ENCODE peak calls at places on chromosomes 11 and 22, in eight cellular contexts. One of them, this sample, is unnamed.

GRCh38 chr11:89381094-89381493 is 110.1 kb downstream of the NOX4 start:
- DNase-seq in GM20000: no peak
- DNase-seq in mammary epithelial cell: peak; percentile 93
- DNase-seq in GM03348: peak; percentile 68
- DNase-seq in A172: peak; percentile 47
- DNase-seq in psoas muscle: no peak
- DNase-seq in Calu3: no peak
- DNase-seq in NCI-H748 treated with DMSO at 0.1 percent for 48 hours: no peak
- DNase-seq in this sample: no peak

GRCh38 chr22:19149047-19149883 is 827 bp downstream of the GSC2 start:
- DNase-seq in GM20000: peak; percentile 52
- DNase-seq in mammary epithelial cell: peak; percentile 42
- DNase-seq in GM03348: no peak
- DNase-seq in A172: no peak
- DNase-seq in psoas muscle: no peak
- DNase-seq in Calu3: no peak
- DNase-seq in NCI-H748 treated with DMSO at 0.1 percent for 48 hours: no peak
- DNase-seq in this sample: peak; percentile 45

GRCh38 chr11:125171974-125172373 is 7.4 kb downstream of the PKNOX2 start:
- DNase-seq in GM20000: no peak
- DNase-seq in mammary epithelial cell: no peak
- DNase-seq in GM03348: no peak
- DNase-seq in A172: no peak
- DNase-seq in psoas muscle: no peak
- DNase-seq in Calu3: no peak
- DNase-seq in NCI-H748 treated with DMSO at 0.1 percent for 48 hours: no peak
- DNase-seq in this sample: no peak

GRCh38 chr22:41132555-41132954 is 40.2 kb downstream of the EP300 start:
- DNase-seq in GM20000: no peak
- DNase-seq in mammary epithelial cell: no peak
- DNase-seq in GM03348: no peak
- DNase-seq in A172: no peak
- DNase-seq in psoas muscle: no peak
- DNase-seq in Calu3: no peak
- DNase-seq in NCI-H748 treated with DMSO at 0.1 percent for 48 hours: no peak
- DNase-seq in this sample: no peak

GRCh38 chr22:29208879-29209623 is 3.4 kb downstream of the EMID1 start:
- DNase-seq in GM20000: no peak
- DNase-seq in mammary epithelial cell: no peak
- DNase-seq in GM03348: no peak
- DNase-seq in A172: no peak
- DNase-seq in psoas muscle: peak; percentile 70
- DNase-seq in Calu3: no peak
- DNase-seq in NCI-H748 treated with DMSO at 0.1 percent for 48 hours: no peak
- DNase-seq in this sample: no peak

GRCh38 chr11:130431337-130431773 is 2.9 kb upstream of the ADAMTS8 start:
- DNase-seq in GM20000: peak; percentile 85
- DNase-seq in mammary epithelial cell: no peak
- DNase-seq in GM03348: peak; percentile 70
- DNase-seq in A172: peak; percentile 46
- DNase-seq in psoas muscle: peak; percentile 79
- DNase-seq in Calu3: peak; percentile 68
- DNase-seq in NCI-H748 treated with DMSO at 0.1 percent for 48 hours: peak; percentile 38
- DNase-seq in this sample: peak; percentile 76

GRCh38 chr22:20523118-20523983 is 15.9 kb downstream of the MED15 start:
- DNase-seq in GM20000: no peak
- DNase-seq in mammary epithelial cell: no peak
- DNase-seq in GM03348: peak; percentile 78
- DNase-seq in A172: peak; percentile 31
- DNase-seq in psoas muscle: no peak
- DNase-seq in Calu3: no peak
- DNase-seq in NCI-H748 treated with DMSO at 0.1 percent for 48 hours: no peak
- DNase-seq in this sample: no peak

GRCh38 chr11:78110830-78111229 is 28.6 kb downstream of the ALG8 start:
- DNase-seq in GM20000: no peak
- DNase-seq in mammary epithelial cell: no peak
- DNase-seq in GM03348: no peak
- DNase-seq in A172: no peak
- DNase-seq in psoas muscle: no peak
- DNase-seq in Calu3: no peak
- DNase-seq in NCI-H748 treated with DMSO at 0.1 percent for 48 hours: no peak
- DNase-seq in this sample: no peak

GRCh38 chr22:45226681-45227186 is 14.0 kb downstream of the KIAA0930 start:
- DNase-seq in GM20000: no peak
- DNase-seq in mammary epithelial cell: peak; percentile 64
- DNase-seq in GM03348: peak; percentile 79
- DNase-seq in A172: peak; percentile 66
- DNase-seq in psoas muscle: peak; percentile 58
- DNase-seq in Calu3: peak; percentile 46
- DNase-seq in NCI-H748 treated with DMSO at 0.1 percent for 48 hours: no peak
- DNase-seq in this sample: no peak

GRCh38 chr11:62671272-62671603 is 235 bp upstream of the UQCC3 start:
- DNase-seq in GM20000: no peak
- DNase-seq in mammary epithelial cell: no peak
- DNase-seq in GM03348: no peak
- DNase-seq in A172: no peak
- DNase-seq in psoas muscle: no peak
- DNase-seq in Calu3: peak; percentile 24
- DNase-seq in NCI-H748 treated with DMSO at 0.1 percent for 48 hours: no peak
- DNase-seq in this sample: no peak

GRCh38 chr22:17303840-17304779 is 65.2 kb upstream of the CECR2 start:
- DNase-seq in GM20000: peak; percentile 71
- DNase-seq in mammary epithelial cell: no peak
- DNase-seq in GM03348: no peak
- DNase-seq in A172: no peak
- DNase-seq in psoas muscle: no peak
- DNase-seq in Calu3: no peak
- DNase-seq in NCI-H748 treated with DMSO at 0.1 percent for 48 hours: no peak
- DNase-seq in this sample: peak; percentile 64

GRCh38 chr11:59222464-59223065 is 9.8 kb upstream of the MPEG1 start:
- DNase-seq in GM20000: no peak
- DNase-seq in mammary epithelial cell: no peak
- DNase-seq in GM03348: no peak
- DNase-seq in A172: no peak
- DNase-seq in psoas muscle: no peak
- DNase-seq in Calu3: no peak
- DNase-seq in NCI-H748 treated with DMSO at 0.1 percent for 48 hours: no peak
- DNase-seq in this sample: no peak

GRCh38 chr11:16454284-16454683 is 97.9 kb upstream of the SOX6 start:
- DNase-seq in GM20000: no peak
- DNase-seq in mammary epithelial cell: peak; percentile 20
- DNase-seq in GM03348: no peak
- DNase-seq in A172: no peak
- DNase-seq in psoas muscle: no peak
- DNase-seq in Calu3: no peak
- DNase-seq in NCI-H748 treated with DMSO at 0.1 percent for 48 hours: no peak
- DNase-seq in this sample: no peak

GRCh38 chr11:118283311-118283636 is 19.2 kb upstream of the MPZL2 start:
- DNase-seq in GM20000: no peak
- DNase-seq in mammary epithelial cell: no peak
- DNase-seq in GM03348: no peak
- DNase-seq in A172: no peak
- DNase-seq in psoas muscle: no peak
- DNase-seq in Calu3: no peak
- DNase-seq in NCI-H748 treated with DMSO at 0.1 percent for 48 hours: no peak
- DNase-seq in this sample: no peak

GRCh38 chr11:6397636-6398035 is 7.4 kb downstream of the SMPD1 start:
- DNase-seq in GM20000: no peak
- DNase-seq in mammary epithelial cell: no peak
- DNase-seq in GM03348: peak; percentile 62
- DNase-seq in A172: peak; percentile 60
- DNase-seq in psoas muscle: no peak
- DNase-seq in Calu3: peak; percentile 12
- DNase-seq in NCI-H748 treated with DMSO at 0.1 percent for 48 hours: no peak
- DNase-seq in this sample: no peak

GRCh38 chr11:77884186-77884828 is 63.4 kb downstream of the AAMDC start:
- DNase-seq in GM20000: no peak
- DNase-seq in mammary epithelial cell: no peak
- DNase-seq in GM03348: peak; percentile 85
- DNase-seq in A172: peak; percentile 58
- DNase-seq in psoas muscle: no peak
- DNase-seq in Calu3: no peak
- DNase-seq in NCI-H748 treated with DMSO at 0.1 percent for 48 hours: no peak
- DNase-seq in this sample: no peak

GRCh38 chr11:71251761-71252433 is 480 bp downstream of the SHANK2 start:
- DNase-seq in GM20000: peak; percentile 78
- DNase-seq in mammary epithelial cell: no peak
- DNase-seq in GM03348: peak; percentile 66
- DNase-seq in A172: no peak
- DNase-seq in psoas muscle: no peak
- DNase-seq in Calu3: peak; percentile 79
- DNase-seq in NCI-H748 treated with DMSO at 0.1 percent for 48 hours: no peak
- DNase-seq in this sample: no peak

GRCh38 chr11:34308821-34309585 is 48.8 kb downstream of the ABTB2 start:
- DNase-seq in GM20000: no peak
- DNase-seq in mammary epithelial cell: no peak
- DNase-seq in GM03348: peak; percentile 77
- DNase-seq in A172: no peak
- DNase-seq in psoas muscle: no peak
- DNase-seq in Calu3: peak; percentile 34
- DNase-seq in NCI-H748 treated with DMSO at 0.1 percent for 48 hours: no peak
- DNase-seq in this sample: no peak

GRCh38 chr22:28976588-28976987 is 85.0 kb downstream of the C22orf31 start:
- DNase-seq in GM20000: no peak
- DNase-seq in mammary epithelial cell: peak; percentile 75
- DNase-seq in GM03348: peak; percentile 74
- DNase-seq in A172: peak; percentile 57
- DNase-seq in psoas muscle: no peak
- DNase-seq in Calu3: no peak
- DNase-seq in NCI-H748 treated with DMSO at 0.1 percent for 48 hours: no peak
- DNase-seq in this sample: no peak

GRCh38 chr11:12469451-12469850 is 92.1 kb downstream of the PARVA start:
- DNase-seq in GM20000: no peak
- DNase-seq in mammary epithelial cell: no peak
- DNase-seq in GM03348: peak; percentile 50
- DNase-seq in A172: no peak
- DNase-seq in psoas muscle: peak; percentile 56
- DNase-seq in Calu3: no peak
- DNase-seq in NCI-H748 treated with DMSO at 0.1 percent for 48 hours: no peak
- DNase-seq in this sample: no peak

GRCh38 chr11:1827931-1828330 is 6.9 kb upstream of the SYT8 start:
- DNase-seq in GM20000: no peak
- DNase-seq in mammary epithelial cell: no peak
- DNase-seq in GM03348: no peak
- DNase-seq in A172: no peak
- DNase-seq in psoas muscle: no peak
- DNase-seq in Calu3: no peak
- DNase-seq in NCI-H748 treated with DMSO at 0.1 percent for 48 hours: no peak
- DNase-seq in this sample: no peak

GRCh38 chr22:48838846-48839730 is 988.6 kb downstream of the BRD1 start:
- DNase-seq in GM20000: no peak
- DNase-seq in mammary epithelial cell: no peak
- DNase-seq in GM03348: no peak
- DNase-seq in A172: no peak
- DNase-seq in psoas muscle: no peak
- DNase-seq in Calu3: no peak
- DNase-seq in NCI-H748 treated with DMSO at 0.1 percent for 48 hours: no peak
- DNase-seq in this sample: no peak

GRCh38 chr11:86459682-86460460 is 85.2 kb downstream of the CCDC81 start:
- DNase-seq in GM20000: no peak
- DNase-seq in mammary epithelial cell: peak; percentile 84
- DNase-seq in GM03348: peak; percentile 84
- DNase-seq in A172: peak; percentile 97
- DNase-seq in psoas muscle: no peak
- DNase-seq in Calu3: peak; percentile 58
- DNase-seq in NCI-H748 treated with DMSO at 0.1 percent for 48 hours: no peak
- DNase-seq in this sample: no peak

GRCh38 chr22:35914665-35915476 is 113.8 kb downstream of the RBFOX2 start:
- DNase-seq in GM20000: no peak
- DNase-seq in mammary epithelial cell: peak; percentile 91
- DNase-seq in GM03348: peak; percentile 87
- DNase-seq in A172: peak; percentile 79
- DNase-seq in psoas muscle: peak; percentile 55
- DNase-seq in Calu3: peak; percentile 78
- DNase-seq in NCI-H748 treated with DMSO at 0.1 percent for 48 hours: peak; percentile 59
- DNase-seq in this sample: no peak

GRCh38 chr11:119055901-119056300 is 1.1 kb downstream of the HYOU1 start:
- DNase-seq in GM20000: no peak
- DNase-seq in mammary epithelial cell: peak; percentile 39
- DNase-seq in GM03348: peak; percentile 39
- DNase-seq in A172: no peak
- DNase-seq in psoas muscle: no peak
- DNase-seq in Calu3: no peak
- DNase-seq in NCI-H748 treated with DMSO at 0.1 percent for 48 hours: no peak
- DNase-seq in this sample: no peak

GRCh38 chr11:72349616-72350218 is 84.6 kb downstream of the CLPB start:
- DNase-seq in GM20000: no peak
- DNase-seq in mammary epithelial cell: no peak
- DNase-seq in GM03348: peak; percentile 28
- DNase-seq in A172: no peak
- DNase-seq in psoas muscle: peak; percentile 82
- DNase-seq in Calu3: peak; percentile 10
- DNase-seq in NCI-H748 treated with DMSO at 0.1 percent for 48 hours: no peak
- DNase-seq in this sample: no peak

GRCh38 chr11:7572001-7572712 is 58.4 kb downstream of the PPFIBP2 start:
- DNase-seq in GM20000: no peak
- DNase-seq in mammary epithelial cell: no peak
- DNase-seq in GM03348: peak; percentile 9
- DNase-seq in A172: no peak
- DNase-seq in psoas muscle: no peak
- DNase-seq in Calu3: no peak
- DNase-seq in NCI-H748 treated with DMSO at 0.1 percent for 48 hours: no peak
- DNase-seq in this sample: no peak

GRCh38 chr22:41308054-41308453 is 6.7 kb downstream of the ZC3H7B start:
- DNase-seq in GM20000: no peak
- DNase-seq in mammary epithelial cell: no peak
- DNase-seq in GM03348: peak; percentile 84
- DNase-seq in A172: peak; percentile 40
- DNase-seq in psoas muscle: peak; percentile 76
- DNase-seq in Calu3: no peak
- DNase-seq in NCI-H748 treated with DMSO at 0.1 percent for 48 hours: no peak
- DNase-seq in this sample: no peak

GRCh38 chr22:39459681-39460080 is 2.9 kb downstream of the MGAT3 start:
- DNase-seq in GM20000: no peak
- DNase-seq in mammary epithelial cell: no peak
- DNase-seq in GM03348: no peak
- DNase-seq in A172: no peak
- DNase-seq in psoas muscle: no peak
- DNase-seq in Calu3: no peak
- DNase-seq in NCI-H748 treated with DMSO at 0.1 percent for 48 hours: no peak
- DNase-seq in this sample: no peak

GRCh38 chr11:398826-399225 is 4.8 kb downstream of the PKP3 start:
- DNase-seq in GM20000: no peak
- DNase-seq in mammary epithelial cell: no peak
- DNase-seq in GM03348: peak; percentile 29
- DNase-seq in A172: no peak
- DNase-seq in psoas muscle: no peak
- DNase-seq in Calu3: no peak
- DNase-seq in NCI-H748 treated with DMSO at 0.1 percent for 48 hours: no peak
- DNase-seq in this sample: no peak

GRCh38 chr11:78432956-78433355 is 15.3 kb upstream of the GAB2 start:
- DNase-seq in GM20000: no peak
- DNase-seq in mammary epithelial cell: no peak
- DNase-seq in GM03348: no peak
- DNase-seq in A172: no peak
- DNase-seq in psoas muscle: no peak
- DNase-seq in Calu3: no peak
- DNase-seq in NCI-H748 treated with DMSO at 0.1 percent for 48 hours: no peak
- DNase-seq in this sample: no peak

GRCh38 chr11:125950696-125951645 is 5.1 kb downstream of the VSIG10L2 start:
- DNase-seq in GM20000: no peak
- DNase-seq in mammary epithelial cell: no peak
- DNase-seq in GM03348: peak; percentile 45
- DNase-seq in A172: no peak
- DNase-seq in psoas muscle: peak; percentile 64
- DNase-seq in Calu3: no peak
- DNase-seq in NCI-H748 treated with DMSO at 0.1 percent for 48 hours: no peak
- DNase-seq in this sample: no peak

GRCh38 chr22:27719535-27720227 is 81.9 kb downstream of the MN1 start:
- DNase-seq in GM20000: no peak
- DNase-seq in mammary epithelial cell: peak; percentile 100
- DNase-seq in GM03348: peak; percentile 23
- DNase-seq in A172: peak; percentile 48
- DNase-seq in psoas muscle: peak; percentile 90
- DNase-seq in Calu3: no peak
- DNase-seq in NCI-H748 treated with DMSO at 0.1 percent for 48 hours: no peak
- DNase-seq in this sample: no peak

GRCh38 chr11:64863381-64864060 is 14.9 kb downstream of the EHD1 start:
- DNase-seq in GM20000: no peak
- DNase-seq in mammary epithelial cell: no peak
- DNase-seq in GM03348: peak; percentile 67
- DNase-seq in A172: no peak
- DNase-seq in psoas muscle: no peak
- DNase-seq in Calu3: no peak
- DNase-seq in NCI-H748 treated with DMSO at 0.1 percent for 48 hours: no peak
- DNase-seq in this sample: no peak